ENCODE peak calls at places on chromosomes 6 and 20, in six cellular contexts. P, H, R, W, E and J are unnamed samples.

GRCh38 chr20:768426-768978 is at the start of gene SLC52A3:
- DNase-seq in P (no peak), H (peak), R (no peak), W (no peak), E (peak), J (no peak)

GRCh38 chr6:142702501-142703460 is 242.2 kb downstream of the HIVEP2 start:
- DNase-seq in P (no peak), H (no peak), R (no peak), W (no peak), E (no peak), J (no peak)

GRCh38 chr6:85362652-85363310 is 87.1 kb upstream of the NT5E start:
- DNase-seq in P (no peak), H (no peak), R (no peak), W (no peak), E (peak), J (no peak)

GRCh38 chr6:90284236-90284744 is 12.4 kb downstream of the BACH2 start:
- DNase-seq in P (peak), H (peak), R (peak), W (no peak), E (peak), J (peak)

GRCh38 chr6:160391419-160392116 is 43.4 kb downstream of the SLC22A3 start:
- DNase-seq in P (no peak), H (peak), R (no peak), W (no peak), E (peak), J (no peak)

GRCh38 chr6:129500958-129501381 is 209.0 kb downstream of the ARHGAP18 start:
- DNase-seq in P (no peak), H (no peak), R (no peak), W (no peak), E (peak), J (no peak)

GRCh38 chr6:85360794-85361642 is 88.9 kb upstream of the NT5E start:
- DNase-seq in P (peak), H (peak), R (peak), W (no peak), E (peak), J (peak)

GRCh38 chr20:32651537-32651936 is 22.2 kb downstream of the C20orf203 start:
- DNase-seq in P (no peak), H (no peak), R (no peak), W (no peak), E (no peak), J (no peak)

GRCh38 chr20:8518878-8519277 is 386.8 kb downstream of the PLCB1 start:
- DNase-seq in P (no peak), H (no peak), R (no peak), W (no peak), E (no peak), J (no peak)

GRCh38 chr20:22773326-22773725 is 189.0 kb upstream of the FOXA2 start:
- DNase-seq in P (no peak), H (no peak), R (no peak), W (no peak), E (no peak), J (no peak)

GRCh38 chr20:22385602-22386299 is 198.6 kb downstream of the FOXA2 start:
- DNase-seq in P (no peak), H (no peak), R (no peak), W (no peak), E (peak), J (no peak)

GRCh38 chr6:10880366-10880765 is 1.5 kb downstream of the GCM2 start:
- DNase-seq in P (no peak), H (no peak), R (no peak), W (no peak), E (no peak), J (no peak)